ENCODE peak calls at places on chromosomes 1 and 21, in six cellular contexts. One of them, this sample, is unnamed.

GRCh38 chr1:232047473-232047872 is 420.9 kb downstream of the DISC1 start:
- DNase-seq in dorsolateral prefrontal cortex: no peak
- DNase-seq in activated T-cell treated with anti-CD3 and anti-CD28 coated beads for 1 hour: no peak
- DNase-seq in Calu3: no peak
- DNase-seq in endothelial cell: no peak
- DNase-seq in NB4: no peak
- DNase-seq in this sample: no peak

GRCh38 chr1:2543543-2544092 is 12.6 kb upstream of the TNFRSF14 start:
- DNase-seq in activated T-cell treated with anti-CD3 and anti-CD28 coated beads for 1 hour: no peak
- DNase-seq in endothelial cell: no peak
- DNase-seq in NB4: peak
- DNase-seq in Calu3: no peak
- DNase-seq in dorsolateral prefrontal cortex: no peak
- DNase-seq in this sample: no peak

GRCh38 chr1:23838401-23838866 is 13.2 kb upstream of the HMGCL start:
- DNase-seq in endothelial cell: peak
- DNase-seq in dorsolateral prefrontal cortex: peak
- DNase-seq in NB4: peak
- DNase-seq in Calu3: peak
- DNase-seq in activated T-cell treated with anti-CD3 and anti-CD28 coated beads for 1 hour: peak
- DNase-seq in this sample: peak

GRCh38 chr21:45825209-45825602 is 156.4 kb upstream of the COL6A1 start:
- DNase-seq in Calu3: no peak
- DNase-seq in dorsolateral prefrontal cortex: peak
- DNase-seq in endothelial cell: no peak
- DNase-seq in NB4: no peak
- DNase-seq in activated T-cell treated with anti-CD3 and anti-CD28 coated beads for 1 hour: no peak
- DNase-seq in this sample: no peak

GRCh38 chr1:173503391-173503790 is 26.3 kb downstream of the PRDX6 start:
- DNase-seq in endothelial cell: no peak
- DNase-seq in Calu3: no peak
- DNase-seq in activated T-cell treated with anti-CD3 and anti-CD28 coated beads for 1 hour: no peak
- DNase-seq in dorsolateral prefrontal cortex: peak
- DNase-seq in NB4: no peak
- DNase-seq in this sample: peak

GRCh38 chr1:26677306-26678115 is 18.3 kb upstream of the ARID1A start:
- DNase-seq in NB4: peak
- DNase-seq in endothelial cell: peak
- DNase-seq in Calu3: peak
- DNase-seq in activated T-cell treated with anti-CD3 and anti-CD28 coated beads for 1 hour: peak
- DNase-seq in dorsolateral prefrontal cortex: peak
- DNase-seq in this sample: peak

GRCh38 chr1:117537291-117537920 is 68.4 kb upstream of the TENT5C start:
- DNase-seq in activated T-cell treated with anti-CD3 and anti-CD28 coated beads for 1 hour: no peak
- DNase-seq in dorsolateral prefrontal cortex: no peak
- DNase-seq in Calu3: peak
- DNase-seq in endothelial cell: peak
- DNase-seq in NB4: no peak
- DNase-seq in this sample: peak

GRCh38 chr21:34974162-34974981 is 74.7 kb downstream of the RUNX1 start:
- DNase-seq in NB4: no peak
- DNase-seq in activated T-cell treated with anti-CD3 and anti-CD28 coated beads for 1 hour: peak
- DNase-seq in dorsolateral prefrontal cortex: no peak
- DNase-seq in Calu3: no peak
- DNase-seq in endothelial cell: no peak
- DNase-seq in this sample: peak

GRCh38 chr1:233675394-233675793 is 61.5 kb downstream of the KCNK1 start:
- DNase-seq in Calu3: no peak
- DNase-seq in endothelial cell: no peak
- DNase-seq in NB4: no peak
- DNase-seq in dorsolateral prefrontal cortex: no peak
- DNase-seq in activated T-cell treated with anti-CD3 and anti-CD28 coated beads for 1 hour: no peak
- DNase-seq in this sample: no peak

GRCh38 chr1:33248244-33248643 is 8.0 kb upstream of the ZNF362 start:
- DNase-seq in dorsolateral prefrontal cortex: no peak
- DNase-seq in endothelial cell: no peak
- DNase-seq in Calu3: no peak
- DNase-seq in activated T-cell treated with anti-CD3 and anti-CD28 coated beads for 1 hour: no peak
- DNase-seq in NB4: no peak
- DNase-seq in this sample: no peak

GRCh38 chr21:34367320-34367935 is 3.6 kb downstream of the KCNE2 start:
- DNase-seq in endothelial cell: peak
- DNase-seq in dorsolateral prefrontal cortex: no peak
- DNase-seq in activated T-cell treated with anti-CD3 and anti-CD28 coated beads for 1 hour: peak
- DNase-seq in NB4: peak
- DNase-seq in Calu3: peak
- DNase-seq in this sample: peak

GRCh38 chr1:24963099-24963872 is 33.2 kb upstream of the RUNX3 start:
- DNase-seq in endothelial cell: no peak
- DNase-seq in NB4: peak
- DNase-seq in Calu3: no peak
- DNase-seq in activated T-cell treated with anti-CD3 and anti-CD28 coated beads for 1 hour: peak
- DNase-seq in dorsolateral prefrontal cortex: no peak
- DNase-seq in this sample: no peak

GRCh38 chr1:60010690-60011089 is 62.9 kb downstream of the C1orf87 start:
- DNase-seq in Calu3: no peak
- DNase-seq in activated T-cell treated with anti-CD3 and anti-CD28 coated beads for 1 hour: no peak
- DNase-seq in endothelial cell: no peak
- DNase-seq in NB4: no peak
- DNase-seq in dorsolateral prefrontal cortex: no peak
- DNase-seq in this sample: no peak

GRCh38 chr1:234342749-234343148 is 30.5 kb upstream of the COA6 start:
- DNase-seq in Calu3: no peak
- DNase-seq in endothelial cell: no peak
- DNase-seq in activated T-cell treated with anti-CD3 and anti-CD28 coated beads for 1 hour: no peak
- DNase-seq in NB4: no peak
- DNase-seq in dorsolateral prefrontal cortex: no peak
- DNase-seq in this sample: no peak

GRCh38 chr1:42320689-42321088 is 14.3 kb downstream of the FOXJ3 start:
- DNase-seq in endothelial cell: no peak
- DNase-seq in NB4: no peak
- DNase-seq in activated T-cell treated with anti-CD3 and anti-CD28 coated beads for 1 hour: no peak
- DNase-seq in dorsolateral prefrontal cortex: no peak
- DNase-seq in Calu3: no peak
- DNase-seq in this sample: no peak

GRCh38 chr21:39633043-39633442 is 20.3 kb downstream of the B3GALT5 start:
- DNase-seq in dorsolateral prefrontal cortex: no peak
- DNase-seq in activated T-cell treated with anti-CD3 and anti-CD28 coated beads for 1 hour: no peak
- DNase-seq in Calu3: no peak
- DNase-seq in endothelial cell: no peak
- DNase-seq in NB4: no peak
- DNase-seq in this sample: no peak

GRCh38 chr1:3312894-3313578 is 141.4 kb upstream of the ARHGEF16 start:
- DNase-seq in dorsolateral prefrontal cortex: no peak
- DNase-seq in endothelial cell: no peak
- DNase-seq in NB4: peak
- DNase-seq in activated T-cell treated with anti-CD3 and anti-CD28 coated beads for 1 hour: peak
- DNase-seq in Calu3: peak
- DNase-seq in this sample: peak

GRCh38 chr1:245716561-245716960 is 561.8 kb downstream of the KIF26B start:
- DNase-seq in endothelial cell: no peak
- DNase-seq in dorsolateral prefrontal cortex: no peak
- DNase-seq in Calu3: no peak
- DNase-seq in NB4: no peak
- DNase-seq in activated T-cell treated with anti-CD3 and anti-CD28 coated beads for 1 hour: no peak
- DNase-seq in this sample: no peak

GRCh38 chr1:33516428-33516827 is 44.0 kb downstream of the ZSCAN20 start:
- DNase-seq in NB4: no peak
- DNase-seq in activated T-cell treated with anti-CD3 and anti-CD28 coated beads for 1 hour: no peak
- DNase-seq in dorsolateral prefrontal cortex: no peak
- DNase-seq in Calu3: no peak
- DNase-seq in endothelial cell: no peak
- DNase-seq in this sample: no peak

GRCh38 chr1:152034654-152035405 is 2.0 kb downstream of the S100A11 start:
- DNase-seq in activated T-cell treated with anti-CD3 and anti-CD28 coated beads for 1 hour: peak
- DNase-seq in Calu3: peak
- DNase-seq in dorsolateral prefrontal cortex: no peak
- DNase-seq in NB4: peak
- DNase-seq in endothelial cell: peak
- DNase-seq in this sample: peak

GRCh38 chr1:207883660-207884245 is 27.2 kb downstream of the CD34 start:
- DNase-seq in activated T-cell treated with anti-CD3 and anti-CD28 coated beads for 1 hour: no peak
- DNase-seq in Calu3: no peak
- DNase-seq in NB4: no peak
- DNase-seq in dorsolateral prefrontal cortex: no peak
- DNase-seq in endothelial cell: no peak
- DNase-seq in this sample: no peak

GRCh38 chr1:89576016-89576415 is 51.4 kb downstream of the LRRC8B start:
- DNase-seq in activated T-cell treated with anti-CD3 and anti-CD28 coated beads for 1 hour: no peak
- DNase-seq in dorsolateral prefrontal cortex: no peak
- DNase-seq in NB4: no peak
- DNase-seq in endothelial cell: no peak
- DNase-seq in Calu3: no peak
- DNase-seq in this sample: no peak

GRCh38 chr21:32403201-32403701 is 9.3 kb upstream of the EVA1C start:
- DNase-seq in endothelial cell: peak
- DNase-seq in NB4: peak
- DNase-seq in dorsolateral prefrontal cortex: peak
- DNase-seq in Calu3: peak
- DNase-seq in activated T-cell treated with anti-CD3 and anti-CD28 coated beads for 1 hour: peak
- DNase-seq in this sample: peak

GRCh38 chr1:154448271-154448905 is 43.2 kb downstream of the IL6R start:
- DNase-seq in NB4: no peak
- DNase-seq in Calu3: no peak
- DNase-seq in activated T-cell treated with anti-CD3 and anti-CD28 coated beads for 1 hour: no peak
- DNase-seq in dorsolateral prefrontal cortex: no peak
- DNase-seq in endothelial cell: no peak
- DNase-seq in this sample: no peak

GRCh38 chr1:96721053-96721381 is 567 bp upstream of the PTBP2 start:
- DNase-seq in endothelial cell: no peak
- DNase-seq in dorsolateral prefrontal cortex: no peak
- DNase-seq in NB4: no peak
- DNase-seq in Calu3: no peak
- DNase-seq in activated T-cell treated with anti-CD3 and anti-CD28 coated beads for 1 hour: no peak
- DNase-seq in this sample: no peak

GRCh38 chr1:222712253-222713090 is at the start of the genes AIDA and BROX:
- DNase-seq in NB4: peak
- DNase-seq in Calu3: peak
- DNase-seq in activated T-cell treated with anti-CD3 and anti-CD28 coated beads for 1 hour: peak
- DNase-seq in endothelial cell: peak
- DNase-seq in dorsolateral prefrontal cortex: peak
- DNase-seq in this sample: peak

This sample was measured in HepG2.